ENCODE peak calls at places on chromosomes 13 and 19, in nine cellular contexts. One of them, this sample, is unnamed.

GRCh38 chr19:47239610-47240296 is 8.8 kb upstream of the BBC3 start:
- DNase-seq in activated naive CD4-positive, alpha-beta T cell treated with anti-CD3 and anti-CD28 coated beads, Interleukin-2, amount 50 U/mL, for 72 hours: peak; percentile 49
- DNase-seq in heart left ventricle: peak; percentile 63
- DNase-seq in stimulated activated CD4-positive, alpha-beta T cell treated with anti-CD3 and anti-CD28 coated beads, Interleukin-1b, Interleukin-23, amount 100 ng/mL, for 24 hours: no peak
- DNase-seq in foreskin fibroblast: peak; percentile 89
- DNase-seq in Karpas-422: peak; percentile 90
- DNase-seq in activated CD4-positive, alpha-beta T cell treated with anti-CD3 and anti-CD28 coated beads, Interleukin-2, amount 50 U/mL, for 1 hour: peak; percentile 61
- DNase-seq in naive thymus-derived CD8-positive, alpha-beta T cell: peak; percentile 64
- DNase-seq in AG08395: peak; percentile 52
- DNase-seq in this sample: peak; percentile 41

GRCh38 chr13:110162053-110162452 is 144.9 kb downstream of the COL4A1 start:
- DNase-seq in activated naive CD4-positive, alpha-beta T cell treated with anti-CD3 and anti-CD28 coated beads, Interleukin-2, amount 50 U/mL, for 72 hours: no peak
- DNase-seq in Karpas-422: no peak
- DNase-seq in activated CD4-positive, alpha-beta T cell treated with anti-CD3 and anti-CD28 coated beads, Interleukin-2, amount 50 U/mL, for 1 hour: no peak
- DNase-seq in naive thymus-derived CD8-positive, alpha-beta T cell: no peak
- DNase-seq in stimulated activated CD4-positive, alpha-beta T cell treated with anti-CD3 and anti-CD28 coated beads, Interleukin-1b, Interleukin-23, amount 100 ng/mL, for 24 hours: no peak
- DNase-seq in foreskin fibroblast: no peak
- DNase-seq in heart left ventricle: no peak
- DNase-seq in AG08395: no peak
- DNase-seq in this sample: no peak

GRCh38 chr13:111179908-111180756 is 65.0 kb downstream of the ARHGEF7 start:
- DNase-seq in Karpas-422: no peak
- DNase-seq in activated naive CD4-positive, alpha-beta T cell treated with anti-CD3 and anti-CD28 coated beads, Interleukin-2, amount 50 U/mL, for 72 hours: no peak
- DNase-seq in stimulated activated CD4-positive, alpha-beta T cell treated with anti-CD3 and anti-CD28 coated beads, Interleukin-1b, Interleukin-23, amount 100 ng/mL, for 24 hours: no peak
- DNase-seq in foreskin fibroblast: no peak
- DNase-seq in AG08395: no peak
- DNase-seq in naive thymus-derived CD8-positive, alpha-beta T cell: no peak
- DNase-seq in activated CD4-positive, alpha-beta T cell treated with anti-CD3 and anti-CD28 coated beads, Interleukin-2, amount 50 U/mL, for 1 hour: no peak
- DNase-seq in heart left ventricle: no peak
- DNase-seq in this sample: no peak

GRCh38 chr13:111584101-111584500 is 263.7 kb downstream of the TEX29 start:
- DNase-seq in foreskin fibroblast: no peak
- DNase-seq in activated naive CD4-positive, alpha-beta T cell treated with anti-CD3 and anti-CD28 coated beads, Interleukin-2, amount 50 U/mL, for 72 hours: no peak
- DNase-seq in stimulated activated CD4-positive, alpha-beta T cell treated with anti-CD3 and anti-CD28 coated beads, Interleukin-1b, Interleukin-23, amount 100 ng/mL, for 24 hours: no peak
- DNase-seq in heart left ventricle: no peak
- DNase-seq in Karpas-422: no peak
- DNase-seq in naive thymus-derived CD8-positive, alpha-beta T cell: no peak
- DNase-seq in activated CD4-positive, alpha-beta T cell treated with anti-CD3 and anti-CD28 coated beads, Interleukin-2, amount 50 U/mL, for 1 hour: no peak
- DNase-seq in AG08395: no peak
- DNase-seq in this sample: no peak

GRCh38 chr13:106714271-106714670 is 146.3 kb upstream of the ARGLU1 start:
- DNase-seq in AG08395: no peak
- DNase-seq in activated naive CD4-positive, alpha-beta T cell treated with anti-CD3 and anti-CD28 coated beads, Interleukin-2, amount 50 U/mL, for 72 hours: no peak
- DNase-seq in naive thymus-derived CD8-positive, alpha-beta T cell: no peak
- DNase-seq in Karpas-422: no peak
- DNase-seq in heart left ventricle: no peak
- DNase-seq in stimulated activated CD4-positive, alpha-beta T cell treated with anti-CD3 and anti-CD28 coated beads, Interleukin-1b, Interleukin-23, amount 100 ng/mL, for 24 hours: no peak
- DNase-seq in activated CD4-positive, alpha-beta T cell treated with anti-CD3 and anti-CD28 coated beads, Interleukin-2, amount 50 U/mL, for 1 hour: no peak
- DNase-seq in foreskin fibroblast: no peak
- DNase-seq in this sample: no peak

GRCh38 chr13:28379371-28380083 is 115.4 kb downstream of the FLT1 start:
- DNase-seq in activated naive CD4-positive, alpha-beta T cell treated with anti-CD3 and anti-CD28 coated beads, Interleukin-2, amount 50 U/mL, for 72 hours: no peak
- DNase-seq in naive thymus-derived CD8-positive, alpha-beta T cell: no peak
- DNase-seq in AG08395: no peak
- DNase-seq in Karpas-422: no peak
- DNase-seq in foreskin fibroblast: no peak
- DNase-seq in heart left ventricle: no peak
- DNase-seq in stimulated activated CD4-positive, alpha-beta T cell treated with anti-CD3 and anti-CD28 coated beads, Interleukin-1b, Interleukin-23, amount 100 ng/mL, for 24 hours: no peak
- DNase-seq in activated CD4-positive, alpha-beta T cell treated with anti-CD3 and anti-CD28 coated beads, Interleukin-2, amount 50 U/mL, for 1 hour: no peak
- DNase-seq in this sample: no peak

GRCh38 chr13:90233933-90234672 is 1113.4 kb upstream of the MIR17HG start:
- DNase-seq in AG08395: no peak
- DNase-seq in activated CD4-positive, alpha-beta T cell treated with anti-CD3 and anti-CD28 coated beads, Interleukin-2, amount 50 U/mL, for 1 hour: no peak
- DNase-seq in Karpas-422: peak; percentile 47
- DNase-seq in activated naive CD4-positive, alpha-beta T cell treated with anti-CD3 and anti-CD28 coated beads, Interleukin-2, amount 50 U/mL, for 72 hours: no peak
- DNase-seq in heart left ventricle: no peak
- DNase-seq in stimulated activated CD4-positive, alpha-beta T cell treated with anti-CD3 and anti-CD28 coated beads, Interleukin-1b, Interleukin-23, amount 100 ng/mL, for 24 hours: no peak
- DNase-seq in naive thymus-derived CD8-positive, alpha-beta T cell: no peak
- DNase-seq in foreskin fibroblast: no peak
- DNase-seq in this sample: no peak

GRCh38 chr19:38228491-38229439 is 4.7 kb upstream of the DPF1 start:
- DNase-seq in naive thymus-derived CD8-positive, alpha-beta T cell: no peak
- DNase-seq in heart left ventricle: peak; percentile 51
- DNase-seq in AG08395: no peak
- DNase-seq in Karpas-422: no peak
- DNase-seq in stimulated activated CD4-positive, alpha-beta T cell treated with anti-CD3 and anti-CD28 coated beads, Interleukin-1b, Interleukin-23, amount 100 ng/mL, for 24 hours: no peak
- DNase-seq in foreskin fibroblast: no peak
- DNase-seq in activated CD4-positive, alpha-beta T cell treated with anti-CD3 and anti-CD28 coated beads, Interleukin-2, amount 50 U/mL, for 1 hour: no peak
- DNase-seq in activated naive CD4-positive, alpha-beta T cell treated with anti-CD3 and anti-CD28 coated beads, Interleukin-2, amount 50 U/mL, for 72 hours: no peak
- DNase-seq in this sample: no peak

GRCh38 chr13:21673592-21674270 is 2.9 kb downstream of the FGF9 start:
- DNase-seq in heart left ventricle: peak; percentile 53
- DNase-seq in AG08395: peak; percentile 52
- DNase-seq in naive thymus-derived CD8-positive, alpha-beta T cell: peak; percentile 66
- DNase-seq in activated CD4-positive, alpha-beta T cell treated with anti-CD3 and anti-CD28 coated beads, Interleukin-2, amount 50 U/mL, for 1 hour: peak; percentile 26
- DNase-seq in activated naive CD4-positive, alpha-beta T cell treated with anti-CD3 and anti-CD28 coated beads, Interleukin-2, amount 50 U/mL, for 72 hours: no peak
- DNase-seq in foreskin fibroblast: peak; percentile 64
- DNase-seq in stimulated activated CD4-positive, alpha-beta T cell treated with anti-CD3 and anti-CD28 coated beads, Interleukin-1b, Interleukin-23, amount 100 ng/mL, for 24 hours: no peak
- DNase-seq in Karpas-422: peak; percentile 75
- DNase-seq in this sample: peak; percentile 64

GRCh38 chr19:28633223-28634030 is 579.5 kb downstream of the UQCRFS1 start:
- DNase-seq in stimulated activated CD4-positive, alpha-beta T cell treated with anti-CD3 and anti-CD28 coated beads, Interleukin-1b, Interleukin-23, amount 100 ng/mL, for 24 hours: peak; percentile 14
- DNase-seq in Karpas-422: peak; percentile 85
- DNase-seq in heart left ventricle: no peak
- DNase-seq in naive thymus-derived CD8-positive, alpha-beta T cell: peak; percentile 49
- DNase-seq in AG08395: peak; percentile 41
- DNase-seq in activated naive CD4-positive, alpha-beta T cell treated with anti-CD3 and anti-CD28 coated beads, Interleukin-2, amount 50 U/mL, for 72 hours: peak; percentile 60
- DNase-seq in activated CD4-positive, alpha-beta T cell treated with anti-CD3 and anti-CD28 coated beads, Interleukin-2, amount 50 U/mL, for 1 hour: peak; percentile 24
- DNase-seq in foreskin fibroblast: peak; percentile 52
- DNase-seq in this sample: no peak

GRCh38 chr13:92804346-92804745 is 422.3 kb upstream of the GPC6 start:
- DNase-seq in Karpas-422: no peak
- DNase-seq in AG08395: peak; percentile 59
- DNase-seq in foreskin fibroblast: peak; percentile 81
- DNase-seq in activated naive CD4-positive, alpha-beta T cell treated with anti-CD3 and anti-CD28 coated beads, Interleukin-2, amount 50 U/mL, for 72 hours: no peak
- DNase-seq in stimulated activated CD4-positive, alpha-beta T cell treated with anti-CD3 and anti-CD28 coated beads, Interleukin-1b, Interleukin-23, amount 100 ng/mL, for 24 hours: no peak
- DNase-seq in naive thymus-derived CD8-positive, alpha-beta T cell: no peak
- DNase-seq in heart left ventricle: no peak
- DNase-seq in activated CD4-positive, alpha-beta T cell treated with anti-CD3 and anti-CD28 coated beads, Interleukin-2, amount 50 U/mL, for 1 hour: no peak
- DNase-seq in this sample: no peak

This sample was measured in memory B cell.